ENCODE peak calls at places on chromosomes 2 and 18, in nine cellular contexts. P, L, Y, C, B, N, R, Z and O are unnamed samples.

GRCh38 chr2:37349376-37349775 is 4.9 kb downstream of the QPCT start:
- DNase-seq in N (no peak), L (no peak), C (no peak), P (no peak), R (no peak), Y (no peak), Z (no peak), B (no peak), O (no peak)

GRCh38 chr2:159902722-159903121 is 104.7 kb upstream of the CD302 start:
- DNase-seq in P (no peak), L (no peak), Y (no peak), N (no peak), C (no peak), R (no peak), B (no peak), Z (no peak), O (no peak)

GRCh38 chr2:111057721-111058120 is 63.0 kb upstream of the BCL2L11 start:
- DNase-seq in N (no peak), P (no peak), C (no peak), Z (no peak), Y (no peak), B (no peak), R (no peak), L (no peak), O (no peak)

GRCh38 chr18:48142353-48142752 is 211.9 kb upstream of the SMAD2 start:
- DNase-seq in C (no peak), N (no peak), Y (no peak), L (peak; percentile 27), P (no peak), Z (peak; percentile 44), B (no peak), R (no peak), O (no peak)

GRCh38 chr2:113233593-113234550 is 44.8 kb downstream of the PAX8 start:
- DNase-seq in P (no peak), Z (no peak), L (no peak), B (peak; percentile 30), Y (peak; percentile 14), C (no peak), N (no peak), R (no peak), O (peak; percentile 50)

GRCh38 chr2:42566837-42567251 is 1.6 kb upstream of the MTA3 start:
- DNase-seq in B (no peak), N (no peak), P (no peak), L (no peak), C (no peak), Y (no peak), R (no peak), Z (no peak), O (peak; percentile 52)

GRCh38 chr2:104849618-104850097 is 4.3 kb upstream of the POU3F3 start:
- DNase-seq in Z (peak; percentile 61), B (peak; percentile 70), R (peak; percentile 64), L (peak; percentile 60), C (peak; percentile 47), Y (peak; percentile 19), N (peak; percentile 58), P (no peak), O (peak; percentile 66)

GRCh38 chr2:83565231-83566025 is 893.7 kb downstream of the SUCLG1 start:
- DNase-seq in Y (no peak), R (no peak), L (no peak), B (no peak), C (no peak), N (no peak), P (no peak), Z (no peak), O (no peak)

GRCh38 chr2:23640711-23641110 is 255.7 kb downstream of the KLHL29 start:
- DNase-seq in Z (no peak), Y (no peak), L (no peak), B (no peak), N (no peak), R (no peak), C (no peak), P (no peak), O (no peak)

GRCh38 chr2:209181984-209182383 is 241.9 kb upstream of the MAP2 start:
- DNase-seq in N (no peak), C (no peak), Z (no peak), P (no peak), L (no peak), Y (no peak), R (no peak), B (no peak), O (no peak)

GRCh38 chr18:25350561-25351201 is 1.3 kb downstream of the ZNF521 start:
- DNase-seq in P (peak; percentile 78), R (peak; percentile 75), C (peak; percentile 77), Z (peak; percentile 37), Y (no peak), N (peak; percentile 66), L (peak; percentile 35), B (peak; percentile 48), O (peak; percentile 6)

GRCh38 chr2:10438688-10439087 is 9.4 kb downstream of the ODC1 start:
- DNase-seq in L (no peak), Z (no peak), Y (no peak), R (no peak), C (no peak), B (no peak), P (no peak), N (no peak), O (no peak)

GRCh38 chr18:34991561-34991960 is 49.7 kb upstream of the MAPRE2 start:
- DNase-seq in R (no peak), Y (no peak), P (no peak), C (no peak), L (no peak), B (no peak), Z (no peak), N (no peak), O (peak; percentile 90)

GRCh38 chr18:21272016-21272582 is 30.1 kb downstream of the GREB1L start:
- DNase-seq in Z (no peak), C (no peak), P (no peak), R (no peak), Y (no peak), N (no peak), B (no peak), L (no peak), O (no peak)

GRCh38 chr2:197359859-197360258 is 49.3 kb upstream of the ANKRD44 start:
- DNase-seq in B (no peak), Z (no peak), P (no peak), L (no peak), Y (no peak), C (no peak), N (no peak), R (no peak), O (no peak)

GRCh38 chr2:64794426-64794995 is 140.8 kb upstream of the SERTAD2 start:
- DNase-seq in L (no peak), B (no peak), Z (no peak), R (no peak), P (no peak), C (no peak), Y (no peak), N (no peak), O (no peak)

GRCh38 chr18:62982600-62983251 is 267.4 kb downstream of the PHLPP1 start:
- DNase-seq in Z (no peak), Y (peak; percentile 36), P (peak; percentile 79), L (no peak), C (peak; percentile 74), R (peak; percentile 45), B (peak; percentile 71), N (no peak), O (peak; percentile 55)

GRCh38 chr2:181891258-181891965 is at the start of gene ITPRID2:
- DNase-seq in Y (peak; percentile 96), L (peak; percentile 91), C (peak; percentile 76), B (peak; percentile 92), Z (peak; percentile 92), N (peak; percentile 89), R (peak; percentile 94), P (peak; percentile 93), O (peak; percentile 94)

GRCh38 chr2:144240656-144241339 is 279.1 kb downstream of the ZEB2 start:
- DNase-seq in C (no peak), Y (no peak), B (no peak), P (no peak), Z (no peak), N (no peak), L (no peak), R (no peak), O (no peak)

GRCh38 chr2:127508025-127508620 is 18.2 kb downstream of the IWS1 start:
- DNase-seq in C (no peak), N (no peak), R (no peak), Z (no peak), Y (no peak), B (peak; percentile 22), L (no peak), P (no peak), O (peak; percentile 42)

DNA sequence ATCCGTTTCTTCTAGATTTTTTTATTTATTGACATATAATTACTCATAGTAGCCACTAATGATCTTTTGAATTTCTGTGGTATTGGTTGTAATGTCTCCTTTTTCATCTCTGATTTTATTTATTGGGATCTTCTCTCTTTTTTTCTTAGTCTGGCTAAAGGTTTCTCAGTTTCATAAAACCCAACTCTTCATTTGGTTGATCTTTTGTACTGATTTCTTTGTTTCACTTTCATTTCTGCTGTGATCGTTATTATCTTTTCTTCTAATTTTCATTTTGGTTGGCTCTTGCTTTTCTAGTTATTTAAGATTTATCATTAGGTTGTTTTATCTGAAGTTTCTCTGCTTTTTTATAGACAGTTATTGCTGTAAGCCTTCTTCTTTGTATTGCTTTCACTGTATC is 463.6 kb upstream of the CRIM1 start:
- DNase-seq in B (no peak), R (no peak), N (no peak), P (no peak), Z (no peak), Y (no peak), C (no peak), L (no peak), O (no peak)
- H3K4me3 ChIP-seq in B (no peak overlapping the region), R (no peak overlapping the region), N (no peak overlapping the region), P (no peak overlapping the region), Z (no peak overlapping the region), Y (peak overlapping the region; percentile 35), C (no peak overlapping the region), L (no peak overlapping the region), O (no peak overlapping the region)

DNA sequence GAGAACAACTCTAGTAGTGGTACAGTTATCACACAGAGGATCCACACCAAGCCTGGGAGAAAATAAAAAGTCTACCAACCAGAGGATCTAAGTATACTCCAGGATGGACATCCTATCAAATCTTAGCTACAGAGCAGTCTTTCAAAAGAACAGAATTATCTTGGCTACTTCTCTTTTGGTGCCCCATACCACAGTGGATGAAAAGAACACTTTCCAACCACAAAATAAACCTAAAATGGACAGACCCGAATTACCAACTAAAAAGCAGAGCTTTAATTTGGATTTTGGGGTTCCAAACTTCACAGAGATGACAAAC is 116.1 kb downstream of the SRBD1 start:
- DNase-seq in R (no peak), P (no peak), Z (no peak), Y (no peak), B (no peak), C (no peak), N (no peak), L (no peak), O (no peak)
- TF ChIP-seq CTCF in R (no peak), P (no peak), Z (no peak), Y (peak; percentile 30), B (no peak), C (no peak), N (no peak), L (no peak), O (no peak)

GRCh38 chr2:232522855-232523681 is 2.9 kb downstream of the PRSS56 start:
- DNase-seq in B (no peak), C (no peak), Y (no peak), Z (no peak), L (no peak), P (no peak), N (no peak), R (no peak), O (no peak)
- H3K4me3 ChIP-seq in B (no peak overlapping the region), C (no peak overlapping the region), Y (no peak overlapping the region), Z (no peak overlapping the region), L (no peak overlapping the region), P (no peak overlapping the region), N (peak overlapping the region; percentile 81), R (peak overlapping the region; percentile 51), O (no peak overlapping the region)

GRCh38 chr2:33033524-33034150 is 86.9 kb downstream of the LTBP1 start:
- DNase-seq in L (no peak), B (peak; percentile 75), C (no peak), Y (no peak), R (no peak), N (no peak), Z (no peak), P (no peak), O (peak; percentile 50)
- TF ChIP-seq CTCF in L (peak; percentile 33), B (peak; percentile 64), C (peak; percentile 37), Y (peak; percentile 69), R (peak; percentile 79), N (peak; percentile 52), Z (no peak), P (peak; percentile 43), O (peak; percentile 60)